ENCODE peak calls at places on chromosomes 3 and 15, in eight cellular contexts. X, W, U, A, M, J, G and D are unnamed samples.
A peak's percentile ranks its signal among the peaks of the same experiment; 100 is the strongest.

GRCh38 chr3:58591496-58592133 is 14.4 kb upstream of the FAM107A start:
- DNase-seq in X (no peak), W (no peak), U (no peak), A (no peak), M (no peak), J (no peak), G (no peak), D (no peak)

GRCh38 chr3:23094890-23095462 is 108.2 kb upstream of the UBE2E2 start:
- DNase-seq in X (no peak), W (peak; percentile 37), U (no peak), A (peak; percentile 73), M (no peak), J (peak; percentile 33), G (no peak), D (no peak)

GRCh38 chr3:64161481-64161952 is 63.7 kb downstream of the PRICKLE2 start:
- DNase-seq in X (no peak), W (no peak), U (no peak), A (no peak), M (no peak), J (peak; percentile 30), G (no peak), D (no peak)

GRCh38 chr15:72092011-72092410 is 25.9 kb downstream of the MYO9A start:
- DNase-seq in X (no peak), W (no peak), U (no peak), A (no peak), M (no peak), J (no peak), G (no peak), D (no peak)

GRCh38 chr15:81092559-81092902 is 41.5 kb upstream of the CFAP161 start:
- DNase-seq in X (no peak), W (no peak), U (no peak), A (no peak), M (no peak), J (no peak), G (no peak), D (no peak)

GRCh38 chr3:49536875-49537533 is 17.3 kb upstream of the BSN start:
- DNase-seq in X (no peak), W (no peak), U (no peak), A (no peak), M (no peak), J (no peak), G (no peak), D (no peak)

GRCh38 chr3:159884661-159885402 is 103.8 kb upstream of the IL12A start:
- DNase-seq in X (no peak), W (peak; percentile 40), U (no peak), A (peak; percentile 75), M (peak; percentile 8), J (peak; percentile 39), G (no peak), D (no peak)

GRCh38 chr15:97009036-97009555 is 678.6 kb downstream of the NR2F2 start:
- DNase-seq in X (no peak), W (no peak), U (no peak), A (no peak), M (no peak), J (no peak), G (no peak), D (no peak)

GRCh38 chr15:85518979-85519761 is 138.8 kb downstream of the AKAP13 start:
- DNase-seq in X (no peak), W (no peak), U (no peak), A (peak; percentile 54), M (no peak), J (no peak), G (no peak), D (no peak)

GRCh38 chr3:188345223-188345622 is 191.3 kb downstream of the LPP start:
- DNase-seq in X (no peak), W (no peak), U (no peak), A (peak; percentile 39), M (no peak), J (peak; percentile 33), G (no peak), D (no peak)

GRCh38 chr15:57703387-57703786 is 3.1 kb upstream of the POLR2M start:
- DNase-seq in X (no peak), W (no peak), U (no peak), A (no peak), M (peak; percentile 56), J (no peak), G (no peak), D (no peak)

GRCh38 chr3:124297062-124297980 is 305.4 kb upstream of the ROPN1 start:
- DNase-seq in X (no peak), W (no peak), U (no peak), A (no peak), M (no peak), J (no peak), G (no peak), D (no peak)

GRCh38 chr15:31346367-31347066 is 19.9 kb downstream of the KLF13 start:
- DNase-seq in X (no peak), W (no peak), U (no peak), A (no peak), M (no peak), J (no peak), G (no peak), D (no peak)

GRCh38 chr15:101489633-101490407 is at the start of gene PCSK6:
- DNase-seq in X (no peak), W (no peak), U (no peak), A (no peak), M (no peak), J (peak; percentile 86), G (no peak), D (no peak)

GRCh38 chr3:21216598-21216997 is 534.4 kb downstream of the ZNF385D start:
- DNase-seq in X (no peak), W (peak; percentile 4), U (no peak), A (peak; percentile 28), M (no peak), J (peak; percentile 20), G (no peak), D (no peak)

GRCh38 chr3:22609139-22609538 is 594.0 kb upstream of the UBE2E2 start:
- DNase-seq in X (no peak), W (no peak), U (no peak), A (no peak), M (no peak), J (no peak), G (no peak), D (no peak)

GRCh38 chr3:122975163-122975923 is 52.2 kb downstream of the SEMA5B start:
- DNase-seq in X (peak; percentile 14), W (no peak), U (no peak), A (peak; percentile 80), M (no peak), J (peak; percentile 60), G (no peak), D (no peak)

GRCh38 chr15:31456329-31457060 is 129.9 kb downstream of the KLF13 start:
- DNase-seq in X (no peak), W (no peak), U (no peak), A (no peak), M (no peak), J (no peak), G (no peak), D (no peak)

GRCh38 chr15:28935316-28935715 is 49.5 kb downstream of the APBA2 start:
- DNase-seq in X (no peak), W (no peak), U (no peak), A (no peak), M (no peak), J (peak; percentile 80), G (no peak), D (peak; percentile 18)